ENCODE peak calls at places on chromosomes 11 and 22, in five cellular contexts. I is IMR-90, Y is HepG2, N is K562, D is GM12878. V is an unnamed sample.

GRCh38 chr11:3942160-3942955 is 86.9 kb downstream of the STIM1 start:
- DNase-seq in Y (peak), I (no peak), D (no peak), N (no peak), V (no peak)

GRCh38 chr11:120938255-120938654 is 85.6 kb upstream of the TBCEL start:
- DNase-seq in I (no peak), D (no peak), N (no peak), Y (no peak), V (no peak)

GRCh38 chr11:120001161-120002135 is 136.5 kb downstream of the TRIM29 start:
- DNase-seq in Y (no peak), N (no peak), I (no peak), D (no peak), V (peak)

GRCh38 chr22:45454260-45454659 is 40.8 kb downstream of the RIBC2 start:
- DNase-seq in D (no peak), I (peak), N (no peak), Y (no peak), V (no peak)

GRCh38 chr11:41245704-41246398 is 213.6 kb downstream of the LRRC4C start:
- DNase-seq in Y (no peak), N (no peak), I (no peak), D (no peak), V (peak)

GRCh38 chr11:2775626-2776350 is 76.0 kb upstream of the KCNQ1OT1 start:
- DNase-seq in N (no peak), Y (no peak), I (no peak), D (no peak), V (no peak)

GRCh38 chr22:46792061-46792796 is 29.8 kb downstream of the TBC1D22A start:
- DNase-seq in N (no peak), I (no peak), Y (no peak), D (no peak), V (no peak)

GRCh38 chr22:47608421-47608820 is 846.0 kb downstream of the TBC1D22A start:
- DNase-seq in N (no peak), D (no peak), Y (no peak), I (no peak), V (no peak)

GRCh38 chr22:42145175-42145574 is 14.6 kb upstream of the CYP2D6 start:
- DNase-seq in Y (no peak), N (no peak), D (no peak), I (no peak), V (no peak)

GRCh38 chr11:77407613-77408012 is 66.3 kb downstream of the PAK1 start:
- DNase-seq in D (no peak), N (no peak), I (peak), Y (peak), V (peak)

DNA sequence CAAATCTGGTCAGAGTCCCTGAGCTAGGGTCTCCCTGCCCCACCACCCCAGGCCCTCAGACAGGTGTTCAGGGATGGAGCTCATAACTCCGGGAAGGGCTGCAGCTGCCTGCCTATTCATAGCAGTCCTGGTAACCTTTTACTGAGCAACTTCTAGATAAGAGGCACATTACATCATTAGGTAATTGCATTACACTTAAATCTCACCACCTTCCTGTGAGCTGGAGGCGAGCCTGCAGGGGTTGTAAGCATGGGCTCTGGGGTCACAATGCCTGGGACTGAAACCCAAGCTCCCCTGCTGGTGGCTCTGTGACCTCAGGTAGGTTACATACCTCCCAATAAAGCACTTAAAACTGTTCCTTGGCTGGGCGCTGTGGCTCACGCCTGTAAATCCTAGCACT is 22.5 kb downstream of the TP53I11 start:
- DNase-seq in D (no peak), Y (no peak), I (no peak), N (no peak), V (no peak)
- TF ChIP-seq MXI1 in D (no peak), Y (no peak), I (no peak), N (no peak), V (no peak)

DNA sequence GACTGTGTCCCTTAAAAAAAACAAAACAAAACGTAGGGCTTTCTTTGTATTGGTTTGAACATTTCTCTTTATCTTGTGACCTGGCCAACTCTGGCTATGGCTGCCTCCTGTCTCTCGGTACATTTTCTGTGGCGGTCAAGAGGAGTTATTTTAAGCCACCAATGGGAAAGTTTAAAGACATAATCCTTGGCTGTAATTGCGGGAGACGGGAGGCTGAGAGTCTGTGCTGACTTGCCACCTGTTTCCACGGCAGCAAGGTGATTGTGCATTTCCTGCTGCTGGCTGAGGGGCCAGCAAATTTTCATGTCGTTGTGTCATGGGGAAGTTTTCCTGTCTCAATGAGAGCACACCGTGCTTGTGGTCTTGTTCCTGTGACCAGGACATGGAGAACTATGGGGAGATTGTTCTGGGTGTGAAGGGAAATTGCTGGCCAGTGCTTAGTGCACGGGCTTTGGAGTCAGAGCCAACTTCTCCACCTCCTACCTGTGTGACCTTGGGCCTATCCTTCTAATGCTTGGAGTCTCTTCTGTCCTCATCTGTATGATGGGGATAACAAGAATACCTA is 11.0 kb downstream of the PTPRJ start:
- DNase-seq in N (no peak), Y (no peak), I (no peak), D (no peak), V (no peak)
- TF ChIP-seq MXI1 in N (no peak), Y (no peak), I (no peak), D (no peak), V (no peak)

GRCh38 chr11:19453893-19454292 is 213.1 kb upstream of the E2F8 start:
- DNase-seq in D (no peak), Y (no peak), I (peak), N (no peak), V (no peak)
- TF ChIP-seq MXI1 in D (no peak), Y (no peak), I (no peak), N (no peak), V (no peak)

GRCh38 chr11:47372422-47372821 is 5.9 kb downstream of the SPI1 start:
- DNase-seq in I (no peak), D (no peak), N (no peak), Y (no peak), V (no peak)

GRCh38 chr11:47375546-47376085 is 2.7 kb downstream of the SPI1 start:
- DNase-seq in N (no peak), Y (no peak), D (no peak), I (no peak), V (no peak)

GRCh38 chr11:47376183-47376542 is 2.2 kb downstream of the SPI1 start:
- DNase-seq in N (no peak), D (no peak), I (no peak), Y (no peak), V (no peak)

GRCh38 chr11:47375020-47375419 is 3.3 kb downstream of the SPI1 start:
- DNase-seq in Y (no peak), D (no peak), I (no peak), N (no peak), V (no peak)

GRCh38 chr11:47373876-47374820 is 4.2 kb downstream of the SPI1 start:
- DNase-seq in Y (peak), D (no peak), I (peak), N (peak), V (peak)
- TF ChIP-seq MXI1 in Y (no peak), D (no peak), I (no peak), N (no peak), V (no peak)

GRCh38 chr22:43530864-43531201 is 119.0 kb downstream of the MPPED1 start:
- DNase-seq in N (no peak), D (no peak), I (no peak), Y (no peak), V (no peak)

GRCh38 chr22:43529954-43530863 is 118.4 kb downstream of the MPPED1 start:
- DNase-seq in Y (no peak), I (no peak), D (no peak), N (no peak), V (no peak)

GRCh38 chr22:43529461-43529860 is 117.6 kb downstream of the MPPED1 start:
- DNase-seq in I (no peak), D (no peak), Y (no peak), N (no peak), V (no peak)

GRCh38 chr22:43526951-43527350 is 115.1 kb downstream of the MPPED1 start:
- DNase-seq in N (no peak), D (no peak), Y (no peak), I (no peak), V (no peak)

GRCh38 chr22:43528601-43529360 is 117.0 kb downstream of the MPPED1 start:
- DNase-seq in Y (no peak), D (no peak), I (no peak), N (no peak), V (no peak)
- TF ChIP-seq MXI1 in Y (no peak), D (no peak), I (no peak), N (no peak), V (no peak)

GRCh38 chr22:40487663-40488249 is 117.4 kb downstream of the SGSM3 start:
- DNase-seq in N (peak), D (no peak), I (peak), Y (peak), V (peak)

GRCh38 chr22:40486962-40487602 is 116.7 kb downstream of the SGSM3 start:
- DNase-seq in Y (no peak), N (no peak), D (no peak), I (no peak), V (no peak)

DNA sequence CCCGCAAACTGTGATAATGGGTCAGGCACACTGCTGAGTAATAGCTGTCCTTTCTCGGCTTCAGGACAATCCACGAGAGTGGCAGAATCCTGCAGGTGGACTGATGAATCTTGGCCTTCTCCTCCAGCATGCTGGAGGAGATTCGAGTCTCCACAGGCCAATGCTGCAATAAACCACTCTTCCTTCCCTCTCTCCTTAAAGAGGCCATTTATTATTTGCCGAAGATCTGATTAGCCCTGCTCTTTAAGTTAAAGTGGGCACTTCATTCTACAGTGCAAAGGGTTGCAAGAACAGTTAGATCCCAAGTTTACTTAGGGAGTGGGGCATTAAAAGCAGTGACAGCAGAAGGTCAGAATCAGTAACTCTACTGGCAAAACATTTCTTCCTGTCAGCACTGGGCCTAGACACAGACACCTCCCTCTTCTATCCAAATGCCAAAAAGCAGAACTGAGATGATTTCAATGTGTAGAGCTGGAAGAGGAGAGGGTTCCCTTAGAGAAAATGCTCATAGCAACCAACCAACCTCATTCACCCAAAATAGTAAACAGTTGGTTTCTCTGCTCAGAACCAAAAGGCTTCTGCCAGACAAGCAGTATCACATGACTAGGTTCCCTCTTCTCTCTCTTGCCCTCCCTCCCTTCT is 121.7 kb downstream of the SGSM3 start:
- DNase-seq in Y (no peak), I (peak), N (no peak), D (peak), V (no peak)
- TF ChIP-seq MXI1 in Y (no peak), I (no peak), N (no peak), D (no peak), V (no peak)

GRCh38 chr11:66495401-66495844 is 15.0 kb upstream of the BBS1 start:
- DNase-seq in D (no peak), I (no peak), N (no peak), Y (no peak), V (no peak)
- TF ChIP-seq MXI1 in D (no peak), I (no peak), N (no peak), Y (no peak), V (no peak)

V was measured in SK-N-SH.